ENCODE peak calls at places on chromosomes 6 and 20, in five cellular contexts. One of them, this sample, is unnamed.

GRCh38 chr6:5532941-5533340 is 271.6 kb downstream of the FARS2 start:
- DNase-seq in endothelial cell of umbilical vein: no peak
- DNase-seq in PC-3: no peak
- DNase-seq in MM.1S: no peak
- DNase-seq in fibroblast of lung: no peak
- DNase-seq in this sample: no peak

GRCh38 chr6:119521251-119521650 is 171.7 kb upstream of the MAN1A1 start:
- DNase-seq in PC-3: no peak
- DNase-seq in endothelial cell of umbilical vein: no peak
- DNase-seq in MM.1S: no peak
- DNase-seq in fibroblast of lung: no peak
- DNase-seq in this sample: no peak

GRCh38 chr20:48026981-48027592 is 241.8 kb upstream of the SULF2 start:
- DNase-seq in endothelial cell of umbilical vein: no peak
- DNase-seq in fibroblast of lung: no peak
- DNase-seq in PC-3: no peak
- DNase-seq in MM.1S: no peak
- DNase-seq in this sample: no peak

GRCh38 chr6:3518356-3518841 is 61.5 kb upstream of the SLC22A23 start:
- DNase-seq in endothelial cell of umbilical vein: no peak
- DNase-seq in fibroblast of lung: peak; percentile 74
- DNase-seq in MM.1S: no peak
- DNase-seq in PC-3: peak; percentile 90
- DNase-seq in this sample: no peak

GRCh38 chr6:94468830-94469229 is 1049.5 kb upstream of the EPHA7 start:
- DNase-seq in PC-3: no peak
- DNase-seq in MM.1S: no peak
- DNase-seq in fibroblast of lung: no peak
- DNase-seq in endothelial cell of umbilical vein: no peak
- DNase-seq in this sample: peak; percentile 86

GRCh38 chr20:50392138-50392866 is 117.9 kb upstream of the PTPN1 start:
- DNase-seq in fibroblast of lung: no peak
- DNase-seq in MM.1S: no peak
- DNase-seq in PC-3: no peak
- DNase-seq in endothelial cell of umbilical vein: no peak
- DNase-seq in this sample: no peak

GRCh38 chr20:56247954-56248782 is at the start of gene MC3R:
- DNase-seq in endothelial cell of umbilical vein: peak; percentile 2
- DNase-seq in PC-3: peak; percentile 79
- DNase-seq in MM.1S: peak; percentile 67
- DNase-seq in fibroblast of lung: peak; percentile 28
- DNase-seq in this sample: peak; percentile 42

GRCh38 chr6:49606696-49607390 is 29.8 kb downstream of the RHAG start:
- DNase-seq in endothelial cell of umbilical vein: peak; percentile 79
- DNase-seq in fibroblast of lung: peak; percentile 88
- DNase-seq in MM.1S: peak; percentile 87
- DNase-seq in PC-3: peak; percentile 93
- DNase-seq in this sample: peak; percentile 95

GRCh38 chr6:56671651-56672461 is 29.2 kb upstream of the DST start:
- DNase-seq in endothelial cell of umbilical vein: peak; percentile 54
- DNase-seq in MM.1S: no peak
- DNase-seq in fibroblast of lung: peak; percentile 59
- DNase-seq in PC-3: no peak
- DNase-seq in this sample: peak; percentile 52

GRCh38 chr6:41733707-41734665 is 1.4 kb downstream of the TFEB start:
- DNase-seq in MM.1S: peak; percentile 75
- DNase-seq in PC-3: peak; percentile 54
- DNase-seq in fibroblast of lung: peak; percentile 58
- DNase-seq in endothelial cell of umbilical vein: peak; percentile 71
- DNase-seq in this sample: peak; percentile 80

GRCh38 chr20:63977392-63978276 is 1.8 kb downstream of the SAMD10 start:
- DNase-seq in fibroblast of lung: peak; percentile 76
- DNase-seq in PC-3: peak; percentile 51
- DNase-seq in MM.1S: no peak
- DNase-seq in endothelial cell of umbilical vein: no peak
- DNase-seq in this sample: no peak

GRCh38 chr6:128350416-128351254 is 169.8 kb downstream of the PTPRK start:
- DNase-seq in MM.1S: no peak
- DNase-seq in fibroblast of lung: no peak
- DNase-seq in PC-3: peak; percentile 55
- DNase-seq in endothelial cell of umbilical vein: no peak
- DNase-seq in this sample: no peak

GRCh38 chr6:133682506-133683290 is 206.2 kb upstream of the TCF21 start:
- DNase-seq in PC-3: no peak
- DNase-seq in fibroblast of lung: peak; percentile 29
- DNase-seq in endothelial cell of umbilical vein: no peak
- DNase-seq in MM.1S: no peak
- DNase-seq in this sample: no peak

GRCh38 chr20:37347891-37348642 is 2.1 kb downstream of the SRC start:
- DNase-seq in MM.1S: no peak
- DNase-seq in fibroblast of lung: no peak
- DNase-seq in endothelial cell of umbilical vein: no peak
- DNase-seq in PC-3: peak; percentile 23
- DNase-seq in this sample: no peak

GRCh38 chr20:47949230-47949629 is 163.9 kb upstream of the SULF2 start:
- DNase-seq in MM.1S: no peak
- DNase-seq in PC-3: peak; percentile 74
- DNase-seq in endothelial cell of umbilical vein: no peak
- DNase-seq in fibroblast of lung: no peak
- DNase-seq in this sample: no peak

GRCh38 chr20:8721098-8721497 is 347.8 kb upstream of the PLCB4 start:
- DNase-seq in MM.1S: peak; percentile 53
- DNase-seq in endothelial cell of umbilical vein: peak; percentile 72
- DNase-seq in PC-3: peak; percentile 74
- DNase-seq in fibroblast of lung: peak; percentile 73
- DNase-seq in this sample: peak; percentile 75

GRCh38 chr6:1894954-1895353 is 285.2 kb downstream of the FOXC1 start:
- DNase-seq in MM.1S: no peak
- DNase-seq in PC-3: peak; percentile 96
- DNase-seq in fibroblast of lung: no peak
- DNase-seq in endothelial cell of umbilical vein: no peak
- DNase-seq in this sample: no peak

DNA sequence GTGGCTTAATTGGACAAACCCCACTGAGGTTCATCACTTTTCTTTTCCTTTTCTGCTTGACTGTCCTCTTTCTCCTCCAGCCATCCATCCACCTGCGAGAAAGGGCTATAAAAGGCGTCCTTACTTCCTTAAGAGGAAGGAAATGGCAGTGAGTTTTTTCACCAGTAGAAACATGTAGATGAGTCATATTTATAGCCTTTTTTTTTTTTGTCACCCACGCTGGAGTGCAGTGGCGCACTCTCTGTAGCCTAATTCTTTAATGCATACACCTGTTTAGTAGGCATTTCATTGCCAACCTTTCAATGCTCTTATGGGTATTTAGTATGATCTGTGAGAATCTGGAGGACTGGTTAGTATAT is 15.3 kb upstream of the IFNGR1 start:
- DNase-seq in fibroblast of lung: no peak
- DNase-seq in MM.1S: peak; percentile 36
- DNase-seq in PC-3: peak; percentile 53
- DNase-seq in endothelial cell of umbilical vein: no peak
- DNase-seq in this sample: peak; percentile 18
- H3K27ac ChIP-seq in fibroblast of lung: no peak overlapping the region
- H3K27ac ChIP-seq in MM.1S: no peak overlapping the region
- H3K27ac ChIP-seq in PC-3: peak overlapping the region; percentile 99
- H3K27ac ChIP-seq in endothelial cell of umbilical vein: peak overlapping the region; percentile 57
- H3K27ac ChIP-seq in this sample: no peak overlapping the region

GRCh38 chr6:105862936-105863603 is 223.1 kb upstream of the PRDM1 start:
- DNase-seq in fibroblast of lung: no peak
- DNase-seq in endothelial cell of umbilical vein: no peak
- DNase-seq in MM.1S: no peak
- DNase-seq in PC-3: no peak
- DNase-seq in this sample: no peak
- TF ChIP-seq EZH2 in fibroblast of lung: no peak
- TF ChIP-seq EZH2 in endothelial cell of umbilical vein: no peak
- TF ChIP-seq EZH2 in MM.1S: no peak
- TF ChIP-seq EZH2 in PC-3: no peak
- TF ChIP-seq EZH2 in this sample: no peak

DNA sequence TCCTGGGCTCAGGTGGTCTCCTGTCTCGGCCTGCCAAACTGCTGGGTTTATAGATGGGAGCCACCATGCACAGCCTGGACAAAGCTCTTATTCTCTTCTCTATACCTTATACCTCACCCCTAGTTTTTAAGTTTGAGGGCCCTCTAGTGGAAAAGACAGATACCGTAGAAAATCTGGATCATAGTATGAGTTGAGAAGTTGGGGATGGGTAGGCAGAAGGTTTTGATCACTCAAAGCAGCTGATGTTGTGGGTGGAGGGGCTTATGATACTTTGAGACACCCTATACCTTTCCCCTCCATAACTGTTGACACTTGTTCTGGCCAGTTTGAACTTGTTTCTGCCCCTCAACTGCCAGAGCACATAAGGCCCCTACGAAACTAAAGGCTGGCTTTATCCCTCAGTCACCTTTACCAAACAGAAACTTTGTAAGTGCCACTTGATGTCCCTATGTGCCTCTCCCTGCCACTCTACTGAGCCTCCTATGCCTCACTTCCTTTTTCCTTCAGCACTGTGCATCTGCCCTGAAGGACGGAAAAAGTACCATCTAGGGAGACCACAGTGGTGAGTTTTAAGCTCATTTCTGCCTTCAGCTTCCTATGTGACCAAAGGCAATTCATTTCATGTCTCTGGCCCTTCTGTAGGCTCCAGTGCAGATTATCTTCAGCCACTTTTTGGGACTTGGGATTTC is 28.6 kb downstream of the RALY start:
- DNase-seq in MM.1S: peak; percentile 58
- DNase-seq in fibroblast of lung: peak; percentile 45
- DNase-seq in endothelial cell of umbilical vein: peak; percentile 35
- DNase-seq in PC-3: peak; percentile 57
- DNase-seq in this sample: peak; percentile 54
- TF ChIP-seq CTCF in MM.1S: peak; percentile 63
- TF ChIP-seq CTCF in fibroblast of lung: peak; percentile 49
- TF ChIP-seq CTCF in endothelial cell of umbilical vein: peak; percentile 17
- TF ChIP-seq CTCF in PC-3: peak; percentile 63
- TF ChIP-seq CTCF in this sample: peak; percentile 64

GRCh38 chr6:52662031-52662430 is 8.9 kb upstream of the TMEM14A start:
- DNase-seq in endothelial cell of umbilical vein: no peak
- DNase-seq in MM.1S: no peak
- DNase-seq in PC-3: no peak
- DNase-seq in fibroblast of lung: no peak
- DNase-seq in this sample: no peak

GRCh38 chr6:52663120-52663934 is 7.6 kb upstream of the TMEM14A start:
- DNase-seq in endothelial cell of umbilical vein: peak; percentile 78
- DNase-seq in MM.1S: peak; percentile 69
- DNase-seq in PC-3: peak; percentile 77
- DNase-seq in fibroblast of lung: peak; percentile 86
- DNase-seq in this sample: peak; percentile 85

GRCh38 chr6:52664185-52664990 is 6.5 kb upstream of the TMEM14A start:
- DNase-seq in endothelial cell of umbilical vein: peak; percentile 95
- DNase-seq in MM.1S: peak; percentile 96
- DNase-seq in PC-3: peak; percentile 94
- DNase-seq in fibroblast of lung: peak; percentile 97
- DNase-seq in this sample: peak; percentile 97

GRCh38 chr6:52664991-52665686 is 5.8 kb upstream of the TMEM14A start:
- DNase-seq in endothelial cell of umbilical vein: no peak
- DNase-seq in MM.1S: no peak
- DNase-seq in PC-3: no peak
- DNase-seq in fibroblast of lung: no peak
- DNase-seq in this sample: no peak

DNA sequence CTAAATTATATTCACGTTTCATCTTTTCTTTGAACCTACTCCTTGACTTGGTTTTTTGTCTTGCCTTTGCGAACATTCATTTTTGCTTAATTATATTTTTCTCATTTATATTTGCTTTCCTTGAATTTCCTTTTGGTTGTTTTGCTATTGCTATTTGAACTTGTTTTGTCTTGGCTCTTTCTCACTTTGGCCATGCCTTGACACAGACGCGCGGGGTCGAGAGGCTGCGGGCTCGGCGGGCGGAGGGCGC is 7.1 kb upstream of the TMEM14A start:
- DNase-seq in MM.1S: no peak
- DNase-seq in endothelial cell of umbilical vein: no peak
- DNase-seq in PC-3: no peak
- DNase-seq in fibroblast of lung: no peak
- DNase-seq in this sample: no peak
- H3K27ac ChIP-seq in MM.1S: peak overlapping the region; percentile 82
- H3K27ac ChIP-seq in endothelial cell of umbilical vein: peak overlapping the region; percentile 12
- H3K27ac ChIP-seq in PC-3: no peak overlapping the region
- H3K27ac ChIP-seq in fibroblast of lung: peak overlapping the region; percentile 60
- H3K27ac ChIP-seq in this sample: peak overlapping the region; percentile 54

This sample was measured in A673.